ENCODE peak calls at places on chromosomes 6 and 20, in four cellular contexts. A is H1, Z is mesenchymal stem cell, M is trophoblast cell. B is an unnamed sample. For H3K4me1, the result is how much of the 10 kb centered on the place peaks cover.

GRCh38 chr6:26170181-26170580 is 83.0 kb downstream of the HFE start:
- DNase-seq in A (no peak), Z (no peak), M (peak), B (no peak)

GRCh38 chr6:135196739-135197510 is 15.8 kb downstream of the MYB start:
- DNase-seq in A (no peak), Z (no peak), M (peak), B (no peak)

GRCh38 chr20:48771542-48771941 is 56.3 kb downstream of the PREX1 start:
- DNase-seq in A (no peak), Z (no peak), M (no peak), B (no peak)

GRCh38 chr6:170049641-170050491 is 241.0 kb downstream of the DLL1 start:
- DNase-seq in A (no peak), Z (peak), M (peak), B (no peak)

GRCh38 chr6:130362128-130362527 is 3.7 kb upstream of the TMEM200A start:
- DNase-seq in A (no peak), Z (no peak), M (peak), B (peak)

GRCh38 chr6:30544666-30545272 is 11.5 kb downstream of the GNL1 start:
- DNase-seq in A (no peak), Z (peak), M (peak), B (peak)

GRCh38 chr6:14476793-14477531 is 359.4 kb downstream of the CD83 start:
- DNase-seq in A (no peak), Z (peak), M (peak), B (no peak)

GRCh38 chr6:139540276-139540675 is 165.8 kb upstream of the CITED2 start:
- DNase-seq in A (no peak), Z (peak), M (no peak), B (no peak)

GRCh38 chr6:44725070-44725469 is 337.6 kb downstream of the CDC5L start:
- DNase-seq in A (no peak), Z (peak), M (no peak), B (no peak)

GRCh38 chr6:50922579-50923525 is 104.2 kb downstream of the TFAP2B start:
- DNase-seq in A (no peak), Z (no peak), M (no peak), B (no peak)

GRCh38 chr6:145809211-145809610 is 5.4 kb downstream of the FBXO30 start:
- DNase-seq in A (no peak), Z (peak), M (no peak), B (no peak)

GRCh38 chr6:136846046-136846445 is 23.7 kb downstream of the PEX7 start:
- DNase-seq in A (no peak), Z (peak), M (peak), B (peak)

DNA sequence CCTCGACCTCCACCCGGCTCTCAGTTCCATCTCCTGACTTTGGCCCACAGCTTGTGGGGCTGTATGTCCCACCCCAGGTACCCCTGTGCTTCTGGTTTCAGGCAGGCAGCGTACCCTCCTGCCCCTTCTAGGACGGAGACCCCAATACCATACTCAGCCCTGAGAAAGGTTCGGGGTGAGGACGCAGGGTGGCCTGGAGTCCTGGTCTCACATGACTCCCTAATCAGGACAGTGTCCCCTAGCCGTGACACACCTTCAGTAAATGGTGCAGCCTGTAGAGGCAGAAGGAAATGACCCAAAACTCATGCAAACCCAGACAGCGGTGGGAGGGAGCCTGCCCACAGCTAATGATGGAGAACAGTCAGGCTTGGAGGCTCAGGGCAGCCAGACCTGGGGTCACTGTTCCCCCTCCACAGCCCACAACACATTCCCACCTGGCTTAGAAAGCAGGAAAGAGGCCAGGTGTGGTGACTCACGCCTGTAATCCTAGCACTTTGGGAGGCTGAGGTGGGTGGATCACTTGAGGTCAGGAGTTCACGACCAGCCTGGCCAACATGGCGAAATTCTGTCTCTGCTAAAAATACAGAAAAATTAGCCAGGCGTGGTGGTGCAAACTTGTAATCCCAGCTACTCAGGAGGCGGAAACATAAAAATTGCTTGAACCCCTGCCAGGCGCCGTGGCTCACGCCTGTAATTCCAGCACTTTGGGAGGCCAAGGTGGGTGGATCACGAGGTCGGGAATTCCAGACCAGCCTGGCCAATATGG is 8.8 kb upstream of the HMGA1 start:
- DNase-seq in A (no peak), Z (no peak), M (no peak), B (no peak)
- H2BK12ac ChIP-seq in A (peak), Z (no peak), M (peak), B (peak)

DNA sequence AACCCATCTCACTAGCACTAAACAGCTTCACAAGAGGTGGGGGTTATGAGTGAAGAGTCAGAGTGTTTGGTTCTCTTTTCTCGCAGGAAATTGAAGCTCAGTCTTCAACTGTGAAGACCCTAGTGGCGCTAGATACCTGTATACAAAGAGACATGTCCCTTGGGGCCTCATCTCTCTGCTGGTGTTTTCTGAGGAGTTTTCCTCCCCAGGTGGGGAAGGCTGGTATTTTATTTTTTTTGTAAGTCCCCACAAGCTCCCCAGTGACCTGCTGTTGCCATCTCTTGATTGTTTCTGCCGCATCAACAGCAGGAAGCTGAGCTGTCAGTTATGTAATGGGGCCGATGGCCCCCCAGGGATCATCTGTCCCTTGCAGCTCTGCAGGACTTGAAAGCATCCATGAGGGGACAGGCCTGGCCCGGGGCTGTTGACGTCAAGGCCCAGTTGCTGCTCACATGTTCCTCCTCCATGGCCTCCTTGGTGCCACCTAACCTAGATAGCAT is 23.1 kb downstream of the STK35 start:
- DNase-seq in A (no peak), Z (no peak), M (no peak), B (no peak)
- H3K4me3 ChIP-seq in A (no peak), Z (no peak), M (no peak), B (no peak)

DNA sequence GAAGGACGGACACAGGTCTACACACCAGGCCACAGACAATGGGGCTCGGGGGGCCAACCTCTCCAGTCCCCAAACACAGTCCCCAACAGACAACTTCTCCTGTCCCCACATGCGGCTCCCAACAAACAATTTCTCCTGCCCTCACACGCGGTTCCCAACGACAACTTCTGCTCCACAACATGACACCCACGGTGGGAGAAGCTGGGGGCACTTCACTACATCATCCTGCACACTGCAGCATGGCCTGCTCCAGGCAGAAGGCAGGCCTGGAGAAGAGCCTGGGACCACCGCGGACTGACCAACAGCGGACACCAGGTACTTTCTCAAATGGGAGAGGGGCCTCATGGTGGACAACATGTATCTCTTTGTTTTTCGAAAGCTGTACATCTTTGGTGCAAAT is 6.7 kb downstream of the TAF4 start:
- DNase-seq in A (no peak), Z (no peak), M (no peak), B (no peak)
- H3K4me1 ChIP-seq in A (under half), Z (under half), M (under half), B (under half)

GRCh38 chr20:31712112-31712553 is 10.5 kb downstream of the BCL2L1 start:
- DNase-seq in A (no peak), Z (no peak), M (no peak), B (no peak)

GRCh38 chr20:31713312-31714049 is 9.2 kb downstream of the BCL2L1 start:
- DNase-seq in A (no peak), Z (peak), M (peak), B (no peak)

GRCh38 chr20:31711416-31712111 is 11.1 kb downstream of the BCL2L1 start:
- DNase-seq in A (no peak), Z (no peak), M (no peak), B (no peak)

GRCh38 chr20:31710423-31711250 is 12.0 kb downstream of the BCL2L1 start:
- DNase-seq in A (no peak), Z (no peak), M (no peak), B (no peak)

DNA sequence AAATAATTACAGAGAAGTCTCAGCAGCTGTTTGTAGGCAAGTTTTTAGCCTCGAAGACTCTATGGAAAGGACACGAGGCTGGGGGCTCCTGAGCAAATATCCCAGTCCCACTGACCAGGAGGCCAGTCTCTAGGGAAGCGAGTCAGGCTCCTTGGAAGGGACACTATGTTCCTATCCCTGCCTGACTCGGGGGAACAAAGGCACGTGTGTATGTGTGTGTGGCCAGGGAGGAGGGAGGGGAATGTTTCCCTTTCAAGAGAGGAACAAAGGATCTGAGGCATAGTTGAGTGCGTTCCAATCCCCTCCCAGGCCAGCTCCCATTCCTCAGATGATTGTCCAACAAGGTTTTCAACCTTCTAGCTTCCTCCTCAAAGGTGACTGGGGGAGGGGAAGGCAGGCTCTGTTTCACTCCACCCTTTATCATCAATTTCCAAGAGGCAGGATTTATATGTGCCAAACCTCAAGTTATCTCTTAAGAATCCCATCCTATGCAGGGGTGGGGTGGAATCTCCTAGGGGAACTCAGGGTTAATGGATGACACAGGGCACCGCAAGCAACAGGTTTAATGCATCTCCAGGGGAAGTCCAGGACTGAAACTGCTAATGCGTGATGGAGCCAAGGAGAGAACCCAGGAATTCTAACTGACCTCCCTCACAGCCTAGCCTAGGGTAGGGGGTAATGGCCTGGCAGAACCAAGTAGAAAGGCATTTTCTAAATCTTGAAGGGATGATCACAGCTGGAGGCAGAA is 9.9 kb downstream of the BCL2L1 start:
- DNase-seq in A (peak), Z (peak), M (peak), B (peak)
- H2BK12ac ChIP-seq in A (peak), Z (peak), M (peak), B (no peak)

GRCh38 chr20:33539129-33539528 is 49.2 kb downstream of the CBFA2T2 start:
- DNase-seq in A (no peak), Z (peak), M (no peak), B (no peak)
- H3K4me3 ChIP-seq in A (no peak), Z (no peak), M (no peak), B (no peak)

GRCh38 chr6:35299674-35300073 is 2.1 kb downstream of the DEF6 start:
- DNase-seq in A (no peak), Z (no peak), M (no peak), B (no peak)
- H3K4me1 ChIP-seq in A (under half), Z (under half), M (under half), B (under half)

GRCh38 chr20:25274891-25275812 is 27.3 kb downstream of the PYGB start:
- DNase-seq in A (no peak), Z (no peak), M (no peak), B (no peak)

GRCh38 chr20:25274481-25274880 is 26.6 kb downstream of the PYGB start:
- DNase-seq in A (no peak), Z (no peak), M (no peak), B (no peak)

GRCh38 chr20:25272223-25273000 is 24.5 kb downstream of the PYGB start:
- DNase-seq in A (no peak), Z (no peak), M (no peak), B (no peak)

GRCh38 chr20:25273046-25273445 is 25.2 kb downstream of the PYGB start:
- DNase-seq in A (no peak), Z (no peak), M (no peak), B (no peak)

DNA sequence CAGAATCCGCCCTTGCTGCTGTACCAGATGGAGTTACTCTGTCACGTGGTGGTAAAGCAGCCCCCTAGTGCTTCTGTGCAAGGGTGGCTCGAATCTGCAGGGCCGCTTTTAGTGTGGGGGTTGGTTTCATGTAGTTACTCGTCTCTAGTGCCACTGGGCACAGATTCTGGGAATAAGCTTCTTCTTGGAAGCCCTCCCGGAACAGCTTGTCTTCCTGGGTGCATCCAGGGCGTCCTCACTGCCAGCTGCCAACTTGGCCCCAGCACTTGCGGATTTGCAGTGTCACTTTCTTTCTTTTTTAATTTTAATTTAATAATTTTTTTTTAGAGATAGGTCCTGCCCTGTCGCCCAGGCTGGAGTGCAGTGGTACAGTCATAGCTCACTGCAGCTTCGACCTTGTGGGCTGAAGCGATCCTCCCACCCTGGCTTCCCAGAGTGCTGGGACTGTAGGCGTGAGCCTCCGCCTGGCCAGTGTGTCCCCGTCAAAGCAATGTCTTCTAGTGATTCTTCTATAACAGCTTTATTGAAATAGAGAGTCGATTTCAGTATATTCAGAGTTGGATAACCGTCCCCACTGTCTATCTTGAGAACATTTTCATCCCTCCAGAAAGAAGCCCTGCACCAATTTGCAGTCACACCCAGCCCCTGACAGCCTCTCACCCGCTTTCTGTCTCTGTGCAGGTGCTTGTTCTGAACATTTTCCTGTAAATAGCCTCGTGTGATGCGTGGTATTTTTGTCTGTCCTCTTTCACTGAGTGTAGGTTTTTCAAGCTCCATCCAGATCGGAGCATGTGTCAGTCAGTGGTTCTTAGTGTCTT is 25.9 kb downstream of the PYGB start:
- DNase-seq in A (no peak), Z (no peak), M (no peak), B (no peak)
- H2BK12ac ChIP-seq in A (no peak), Z (no peak), M (no peak), B (no peak)

DNA sequence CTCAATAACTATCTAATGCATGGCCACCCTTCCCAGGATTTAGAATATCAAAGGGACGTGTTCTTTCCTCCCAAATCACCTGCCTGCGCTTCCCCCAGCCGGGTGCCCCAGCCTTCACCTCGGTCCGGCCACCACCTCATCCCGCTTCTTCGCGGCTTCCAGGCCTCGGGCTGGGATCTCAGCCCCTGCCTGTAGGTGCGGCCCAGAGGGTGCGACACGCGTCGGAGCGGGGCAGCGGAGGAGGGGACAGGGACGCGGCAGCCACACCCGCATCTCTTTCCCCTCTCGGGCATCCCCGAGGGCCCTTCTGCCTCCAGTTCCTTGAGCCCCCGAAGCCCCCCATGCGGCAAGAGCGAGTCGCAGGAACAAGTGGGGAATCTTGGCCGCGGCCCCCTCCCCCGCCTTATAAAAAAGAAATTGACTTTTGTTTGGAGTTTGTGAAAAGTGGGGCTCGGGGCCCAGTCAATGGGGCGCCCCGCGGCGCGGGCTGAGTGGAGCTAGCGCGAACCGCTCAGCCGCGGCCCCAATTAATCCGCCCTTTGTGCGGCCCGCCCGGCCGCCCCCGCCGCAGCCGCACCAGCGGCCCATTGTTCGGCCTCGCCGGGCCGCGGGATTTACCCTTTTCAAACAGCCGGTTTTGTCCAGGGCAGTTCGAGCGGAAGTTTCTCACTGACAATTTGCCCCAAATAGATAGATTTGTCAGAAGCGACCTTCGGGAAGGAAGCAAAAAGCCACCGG is 8.4 kb upstream of the NR2E1 start:
- DNase-seq in A (no peak), Z (no peak), M (peak), B (peak)
- H3K4me3 ChIP-seq in A (peak), Z (peak), M (no peak), B (peak)

DNA sequence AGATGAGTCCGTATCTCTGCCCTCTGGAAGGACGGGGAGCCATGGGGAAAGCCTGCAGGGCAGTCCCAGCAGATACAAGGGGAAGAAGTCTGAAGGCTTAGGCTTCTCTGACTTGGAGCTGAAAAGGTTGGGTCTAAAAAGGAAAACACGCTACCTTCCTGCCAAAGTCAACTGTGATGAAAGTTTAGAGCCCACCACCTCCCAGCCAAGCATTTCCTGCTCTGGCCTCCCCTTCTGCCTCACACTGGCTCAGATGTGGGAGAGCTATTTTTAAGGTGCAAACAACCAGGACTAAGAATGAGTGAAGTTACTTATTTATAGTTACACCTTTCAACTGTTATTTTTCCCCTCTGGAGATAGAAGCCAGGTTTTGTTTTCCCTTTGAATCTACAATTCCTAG is 21.2 kb downstream of the NEDD9 start:
- DNase-seq in A (no peak), Z (no peak), M (no peak), B (no peak)
- H3K4me1 ChIP-seq in A (under half), Z (under half), M (under half), B (under half)

GRCh38 chr20:4703281-4703676 is 18.4 kb upstream of the PRND start:
- DNase-seq in A (no peak), Z (no peak), M (no peak), B (no peak)

GRCh38 chr20:4699957-4700356 is 21.8 kb upstream of the PRND start:
- DNase-seq in A (no peak), Z (no peak), M (no peak), B (no peak)

GRCh38 chr20:4697874-4698221 is 23.9 kb upstream of the PRND start:
- DNase-seq in A (no peak), Z (no peak), M (no peak), B (no peak)

GRCh38 chr20:4699216-4699615 is 22.5 kb upstream of the PRND start:
- DNase-seq in A (no peak), Z (no peak), M (no peak), B (no peak)

GRCh38 chr20:4702562-4703280 is 19.0 kb upstream of the PRND start:
- DNase-seq in A (no peak), Z (no peak), M (no peak), B (no peak)
- H2BK12ac ChIP-seq in A (peak), Z (no peak), M (no peak), B (no peak)

B was measured in neuronal stem cell.